ENCODE peak calls at places on chromosomes 5 and 9, in nine cellular contexts. One of them, this sample, is unnamed.

GRCh38 chr5:165508286-165508685 is 2002.9 kb downstream of the MAT2B start:
- DNase-seq in Peyer's patch: no peak
- DNase-seq in endothelial cell of umbilical vein: no peak
- DNase-seq in CD4-positive, alpha-beta T cell: no peak
- DNase-seq in fibroblast of lung: peak; percentile 14
- DNase-seq in substantia nigra: no peak
- DNase-seq in GM23248: no peak
- DNase-seq in breast epithelium: no peak
- DNase-seq in CD4-positive, CD25-positive, alpha-beta regulatory T cell: no peak
- DNase-seq in this sample: no peak

GRCh38 chr9:134187110-134187531 is 22.8 kb upstream of the RNU6ATAC start:
- DNase-seq in Peyer's patch: peak; percentile 53
- DNase-seq in endothelial cell of umbilical vein: no peak
- DNase-seq in CD4-positive, alpha-beta T cell: no peak
- DNase-seq in fibroblast of lung: no peak
- DNase-seq in substantia nigra: no peak
- DNase-seq in GM23248: no peak
- DNase-seq in breast epithelium: no peak
- DNase-seq in CD4-positive, CD25-positive, alpha-beta regulatory T cell: no peak
- DNase-seq in this sample: no peak

GRCh38 chr9:138022121-138022741 is 144.6 kb downstream of the CACNA1B start:
- DNase-seq in Peyer's patch: no peak
- DNase-seq in endothelial cell of umbilical vein: no peak
- DNase-seq in CD4-positive, alpha-beta T cell: no peak
- DNase-seq in fibroblast of lung: no peak
- DNase-seq in substantia nigra: no peak
- DNase-seq in GM23248: peak; percentile 21
- DNase-seq in breast epithelium: no peak
- DNase-seq in CD4-positive, CD25-positive, alpha-beta regulatory T cell: no peak
- DNase-seq in this sample: no peak

GRCh38 chr5:115543365-115543700 is 1.2 kb downstream of the FEM1C start:
- DNase-seq in Peyer's patch: peak; percentile 66
- DNase-seq in endothelial cell of umbilical vein: no peak
- DNase-seq in CD4-positive, alpha-beta T cell: no peak
- DNase-seq in fibroblast of lung: no peak
- DNase-seq in substantia nigra: no peak
- DNase-seq in GM23248: peak; percentile 45
- DNase-seq in breast epithelium: no peak
- DNase-seq in CD4-positive, CD25-positive, alpha-beta regulatory T cell: no peak
- DNase-seq in this sample: no peak

GRCh38 chr5:176661676-176662075 is 14.4 kb downstream of the TSPAN17 start:
- DNase-seq in Peyer's patch: no peak
- DNase-seq in endothelial cell of umbilical vein: no peak
- DNase-seq in CD4-positive, alpha-beta T cell: no peak
- DNase-seq in fibroblast of lung: no peak
- DNase-seq in substantia nigra: no peak
- DNase-seq in GM23248: no peak
- DNase-seq in breast epithelium: no peak
- DNase-seq in CD4-positive, CD25-positive, alpha-beta regulatory T cell: no peak
- DNase-seq in this sample: no peak

GRCh38 chr5:63145167-63145566 is 566.5 kb downstream of the LRRC70 start:
- DNase-seq in Peyer's patch: no peak
- DNase-seq in endothelial cell of umbilical vein: no peak
- DNase-seq in CD4-positive, alpha-beta T cell: no peak
- DNase-seq in fibroblast of lung: no peak
- DNase-seq in substantia nigra: no peak
- DNase-seq in GM23248: peak; percentile 17
- DNase-seq in breast epithelium: no peak
- DNase-seq in CD4-positive, CD25-positive, alpha-beta regulatory T cell: no peak
- DNase-seq in this sample: no peak

GRCh38 chr9:85045271-85045670 is 375.7 kb downstream of the NTRK2 start:
- DNase-seq in Peyer's patch: peak; percentile 50
- DNase-seq in endothelial cell of umbilical vein: no peak
- DNase-seq in CD4-positive, alpha-beta T cell: no peak
- DNase-seq in fibroblast of lung: no peak
- DNase-seq in substantia nigra: no peak
- DNase-seq in GM23248: no peak
- DNase-seq in breast epithelium: no peak
- DNase-seq in CD4-positive, CD25-positive, alpha-beta regulatory T cell: no peak
- DNase-seq in this sample: no peak

GRCh38 chr5:14581891-14582796 is 552 bp downstream of the OTULINL start:
- DNase-seq in Peyer's patch: peak; percentile 91
- DNase-seq in endothelial cell of umbilical vein: peak; percentile 15
- DNase-seq in CD4-positive, alpha-beta T cell: peak; percentile 81
- DNase-seq in fibroblast of lung: peak; percentile 6
- DNase-seq in substantia nigra: no peak
- DNase-seq in GM23248: peak; percentile 58
- DNase-seq in breast epithelium: peak; percentile 67
- DNase-seq in CD4-positive, CD25-positive, alpha-beta regulatory T cell: peak; percentile 70
- DNase-seq in this sample: no peak

GRCh38 chr9:107008447-107008846 is 145.5 kb downstream of the ZNF462 start:
- DNase-seq in Peyer's patch: no peak
- DNase-seq in endothelial cell of umbilical vein: no peak
- DNase-seq in CD4-positive, alpha-beta T cell: no peak
- DNase-seq in fibroblast of lung: no peak
- DNase-seq in substantia nigra: no peak
- DNase-seq in GM23248: no peak
- DNase-seq in breast epithelium: no peak
- DNase-seq in CD4-positive, CD25-positive, alpha-beta regulatory T cell: no peak
- DNase-seq in this sample: no peak

GRCh38 chr5:122972877-122973276 is 63.6 kb downstream of the PPIC start:
- DNase-seq in Peyer's patch: no peak
- DNase-seq in endothelial cell of umbilical vein: no peak
- DNase-seq in CD4-positive, alpha-beta T cell: no peak
- DNase-seq in fibroblast of lung: peak; percentile 6
- DNase-seq in substantia nigra: no peak
- DNase-seq in GM23248: peak; percentile 73
- DNase-seq in breast epithelium: no peak
- DNase-seq in CD4-positive, CD25-positive, alpha-beta regulatory T cell: no peak
- DNase-seq in this sample: no peak

GRCh38 chr5:61139094-61139873 is 23.0 kb downstream of the SMIM15 start:
- DNase-seq in Peyer's patch: no peak
- DNase-seq in endothelial cell of umbilical vein: no peak
- DNase-seq in CD4-positive, alpha-beta T cell: no peak
- DNase-seq in fibroblast of lung: no peak
- DNase-seq in substantia nigra: no peak
- DNase-seq in GM23248: peak; percentile 28
- DNase-seq in breast epithelium: no peak
- DNase-seq in CD4-positive, CD25-positive, alpha-beta regulatory T cell: no peak
- DNase-seq in this sample: no peak

GRCh38 chr9:93133641-93134017 is 422 bp downstream of the NINJ1 start:
- DNase-seq in Peyer's patch: peak; percentile 89
- DNase-seq in endothelial cell of umbilical vein: peak; percentile 74
- DNase-seq in CD4-positive, alpha-beta T cell: peak; percentile 20
- DNase-seq in fibroblast of lung: peak; percentile 83
- DNase-seq in substantia nigra: peak; percentile 44
- DNase-seq in GM23248: peak; percentile 96
- DNase-seq in breast epithelium: no peak
- DNase-seq in CD4-positive, CD25-positive, alpha-beta regulatory T cell: peak; percentile 59
- DNase-seq in this sample: peak; percentile 51

GRCh38 chr9:131640438-131641181 is 95.3 kb downstream of the PRRT1B start:
- DNase-seq in Peyer's patch: no peak
- DNase-seq in endothelial cell of umbilical vein: no peak
- DNase-seq in CD4-positive, alpha-beta T cell: no peak
- DNase-seq in fibroblast of lung: no peak
- DNase-seq in substantia nigra: no peak
- DNase-seq in GM23248: peak; percentile 76
- DNase-seq in breast epithelium: no peak
- DNase-seq in CD4-positive, CD25-positive, alpha-beta regulatory T cell: no peak
- DNase-seq in this sample: no peak

GRCh38 chr5:159814810-159815585 is 101.3 kb upstream of the ADRA1B start:
- DNase-seq in Peyer's patch: no peak
- DNase-seq in endothelial cell of umbilical vein: no peak
- DNase-seq in CD4-positive, alpha-beta T cell: no peak
- DNase-seq in fibroblast of lung: no peak
- DNase-seq in substantia nigra: no peak
- DNase-seq in GM23248: peak; percentile 47
- DNase-seq in breast epithelium: no peak
- DNase-seq in CD4-positive, CD25-positive, alpha-beta regulatory T cell: no peak
- DNase-seq in this sample: no peak

DNA sequence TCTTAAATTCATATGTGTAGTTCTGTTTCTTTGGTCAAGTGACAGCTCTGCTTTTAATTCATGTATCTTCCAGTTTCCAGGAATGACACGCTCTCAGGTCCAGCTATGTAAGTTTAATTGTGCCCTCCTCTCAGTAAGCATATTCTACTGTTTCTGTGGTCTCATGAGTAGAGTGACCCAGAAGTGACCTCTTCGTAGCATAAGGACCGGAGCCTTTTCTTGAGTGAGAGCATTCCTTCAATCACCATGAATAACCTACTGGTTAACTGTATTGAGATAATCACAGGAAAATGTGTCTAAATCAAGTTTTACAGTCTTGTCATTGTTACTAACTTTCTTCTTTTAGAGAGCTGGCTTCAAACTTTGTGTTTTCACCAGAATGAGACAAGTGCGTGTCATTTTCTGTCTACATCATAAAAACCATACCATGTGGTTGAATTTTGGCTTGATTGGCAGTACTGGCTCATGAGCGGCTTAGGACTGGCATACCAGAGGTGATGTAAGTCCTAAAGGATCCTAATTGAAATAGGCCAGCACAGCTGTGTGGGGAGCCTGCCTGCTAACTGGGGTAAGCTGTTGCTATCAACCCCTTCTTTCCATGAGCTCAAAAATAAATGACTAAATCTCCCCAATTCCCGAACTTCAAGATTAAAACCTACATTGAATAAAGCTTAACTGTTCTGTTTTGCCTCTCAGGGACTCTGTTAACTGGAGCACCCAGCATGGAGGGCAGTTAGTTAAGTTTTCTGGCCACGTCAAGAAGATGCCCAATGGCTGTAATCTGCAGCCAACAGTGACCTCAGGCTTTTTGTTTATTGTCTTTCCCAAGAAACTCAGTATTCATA is 4.8 kb downstream of the ADAMTSL1 start:
- DNase-seq in Peyer's patch: no peak
- DNase-seq in endothelial cell of umbilical vein: no peak
- DNase-seq in CD4-positive, alpha-beta T cell: no peak
- DNase-seq in fibroblast of lung: peak; percentile 68
- DNase-seq in substantia nigra: no peak
- DNase-seq in GM23248: peak; percentile 93
- DNase-seq in breast epithelium: no peak
- DNase-seq in CD4-positive, CD25-positive, alpha-beta regulatory T cell: no peak
- DNase-seq in this sample: peak; percentile 51
- H3K27ac ChIP-seq in Peyer's patch: no peak overlapping the region
- H3K27ac ChIP-seq in endothelial cell of umbilical vein: no peak overlapping the region
- H3K27ac ChIP-seq in CD4-positive, alpha-beta T cell: no peak overlapping the region
- H3K27ac ChIP-seq in fibroblast of lung: peak overlapping the region; percentile 33
- H3K27ac ChIP-seq in substantia nigra: peak overlapping the region; percentile 58
- H3K27ac ChIP-seq in GM23248: peak overlapping the region; percentile 96
- H3K27ac ChIP-seq in breast epithelium: no peak overlapping the region
- H3K27ac ChIP-seq in CD4-positive, CD25-positive, alpha-beta regulatory T cell: no peak overlapping the region
- H3K27ac ChIP-seq in this sample: peak overlapping the region; percentile 32

DNA sequence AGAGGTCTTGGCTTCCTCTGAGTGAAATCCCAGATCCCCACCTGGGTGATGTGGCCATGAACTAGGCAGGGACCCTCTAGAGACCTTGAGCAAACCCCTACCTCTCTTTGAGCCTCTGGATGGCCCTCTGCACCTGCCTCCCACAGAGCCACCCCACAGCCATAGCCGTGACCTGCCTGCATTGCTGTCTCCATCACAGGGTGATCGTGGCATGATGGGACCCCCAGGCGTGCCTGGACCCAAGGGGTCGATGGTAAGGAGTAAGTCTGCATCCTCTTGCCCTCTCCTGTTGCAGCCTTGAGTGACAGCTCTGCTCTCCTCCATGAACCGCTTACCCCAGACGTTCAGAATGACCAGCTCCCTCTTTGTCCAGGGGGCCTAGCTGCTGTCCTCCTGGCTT is 70.5 kb upstream of the ORM1 start:
- DNase-seq in Peyer's patch: no peak
- DNase-seq in endothelial cell of umbilical vein: no peak
- DNase-seq in CD4-positive, alpha-beta T cell: no peak
- DNase-seq in fibroblast of lung: no peak
- DNase-seq in substantia nigra: no peak
- DNase-seq in GM23248: no peak
- DNase-seq in breast epithelium: no peak
- DNase-seq in CD4-positive, CD25-positive, alpha-beta regulatory T cell: no peak
- DNase-seq in this sample: no peak
- H3K27ac ChIP-seq in Peyer's patch: no peak overlapping the region
- H3K27ac ChIP-seq in endothelial cell of umbilical vein: no peak overlapping the region
- H3K27ac ChIP-seq in CD4-positive, alpha-beta T cell: no peak overlapping the region
- H3K27ac ChIP-seq in fibroblast of lung: no peak overlapping the region
- H3K27ac ChIP-seq in substantia nigra: no peak overlapping the region
- H3K27ac ChIP-seq in GM23248: no peak overlapping the region
- H3K27ac ChIP-seq in breast epithelium: no peak overlapping the region
- H3K27ac ChIP-seq in CD4-positive, CD25-positive, alpha-beta regulatory T cell: no peak overlapping the region
- H3K27ac ChIP-seq in this sample: no peak overlapping the region

DNA sequence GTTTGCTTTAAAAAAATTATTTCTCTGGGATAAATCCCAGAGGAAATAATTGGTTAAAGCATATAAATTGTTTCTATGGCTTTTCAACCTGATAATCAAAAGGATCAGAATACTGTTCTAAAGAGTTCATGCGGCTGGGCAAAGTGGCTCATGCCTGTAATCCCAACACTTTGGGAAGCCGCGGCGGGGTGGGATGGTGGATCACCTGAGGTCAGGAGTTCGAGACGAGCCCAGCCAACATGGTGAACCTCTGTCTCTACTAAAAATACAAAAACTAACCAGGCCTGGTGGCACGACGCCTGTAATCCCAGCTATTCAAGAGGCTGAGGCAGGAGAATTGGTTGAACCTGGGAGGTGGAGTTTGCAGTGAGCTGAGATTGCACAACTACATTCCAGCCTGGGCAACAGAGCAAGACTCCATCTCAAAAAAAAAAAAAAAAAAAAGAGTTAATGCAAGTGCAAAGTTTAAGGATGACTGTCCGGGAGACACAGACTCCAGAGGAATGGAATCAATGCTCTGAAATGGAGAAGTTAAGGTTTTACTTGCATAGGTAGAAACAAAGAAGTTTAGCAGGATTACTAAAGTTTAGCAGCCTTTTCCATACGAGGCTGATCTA is 16.6 kb upstream of the GRHPR start:
- DNase-seq in Peyer's patch: no peak
- DNase-seq in endothelial cell of umbilical vein: no peak
- DNase-seq in CD4-positive, alpha-beta T cell: no peak
- DNase-seq in fibroblast of lung: no peak
- DNase-seq in substantia nigra: no peak
- DNase-seq in GM23248: no peak
- DNase-seq in breast epithelium: no peak
- DNase-seq in CD4-positive, CD25-positive, alpha-beta regulatory T cell: no peak
- DNase-seq in this sample: no peak
- H3K27ac ChIP-seq in Peyer's patch: no peak overlapping the region
- H3K27ac ChIP-seq in endothelial cell of umbilical vein: no peak overlapping the region
- H3K27ac ChIP-seq in CD4-positive, alpha-beta T cell: no peak overlapping the region
- H3K27ac ChIP-seq in fibroblast of lung: no peak overlapping the region
- H3K27ac ChIP-seq in substantia nigra: no peak overlapping the region
- H3K27ac ChIP-seq in GM23248: no peak overlapping the region
- H3K27ac ChIP-seq in breast epithelium: no peak overlapping the region
- H3K27ac ChIP-seq in CD4-positive, CD25-positive, alpha-beta regulatory T cell: no peak overlapping the region
- H3K27ac ChIP-seq in this sample: no peak overlapping the region

DNA sequence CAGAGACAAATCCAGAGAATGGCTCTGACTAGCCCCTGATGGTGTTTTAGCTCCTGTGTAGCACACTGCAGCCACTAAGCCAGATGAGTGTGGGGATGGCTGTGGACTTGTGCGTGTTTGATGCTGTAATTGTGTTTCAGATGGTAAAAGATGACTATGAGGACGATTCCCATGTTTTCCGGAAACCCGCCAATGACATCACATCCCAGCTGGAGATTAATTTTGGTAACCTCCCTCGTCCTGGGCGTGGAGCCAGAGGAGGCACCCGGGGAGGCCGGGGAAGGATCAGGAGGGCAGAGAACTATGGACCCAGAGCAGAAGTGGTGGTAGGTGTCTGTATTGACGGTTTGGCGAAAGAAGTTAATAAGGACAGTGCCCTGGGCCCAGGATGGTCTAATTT is 38.0 kb downstream of the HABP4 start:
- DNase-seq in Peyer's patch: no peak
- DNase-seq in endothelial cell of umbilical vein: no peak
- DNase-seq in CD4-positive, alpha-beta T cell: no peak
- DNase-seq in fibroblast of lung: peak; percentile 37
- DNase-seq in substantia nigra: no peak
- DNase-seq in GM23248: peak; percentile 37
- DNase-seq in breast epithelium: no peak
- DNase-seq in CD4-positive, CD25-positive, alpha-beta regulatory T cell: no peak
- DNase-seq in this sample: no peak
- H3K27ac ChIP-seq in Peyer's patch: no peak overlapping the region
- H3K27ac ChIP-seq in endothelial cell of umbilical vein: no peak overlapping the region
- H3K27ac ChIP-seq in CD4-positive, alpha-beta T cell: no peak overlapping the region
- H3K27ac ChIP-seq in fibroblast of lung: peak overlapping the region; percentile 46
- H3K27ac ChIP-seq in substantia nigra: peak overlapping the region; percentile 29
- H3K27ac ChIP-seq in GM23248: no peak overlapping the region
- H3K27ac ChIP-seq in breast epithelium: no peak overlapping the region
- H3K27ac ChIP-seq in CD4-positive, CD25-positive, alpha-beta regulatory T cell: no peak overlapping the region
- H3K27ac ChIP-seq in this sample: peak overlapping the region; percentile 17

This sample was measured in caudate nucleus.